ENCODE peak calls at places on chromosomes 4 and X, in six cellular contexts. H, J, V, N, U and W are unnamed samples.

GRCh38 chrX:40015693-40016092 is 82.1 kb downstream of the BCOR start:
- DNase-seq in H (no peak), N (no peak), J (no peak), V (no peak), U (no peak), W (no peak)

GRCh38 chr4:101114936-101115372 is 232.4 kb downstream of the PPP3CA start:
- DNase-seq in H (no peak), J (peak; percentile 56), N (peak; percentile 39), U (no peak), V (no peak), W (no peak)

GRCh38 chr4:123784626-123785025 is 388.0 kb downstream of the SPRY1 start:
- DNase-seq in V (no peak), H (no peak), J (no peak), U (no peak), N (no peak), W (no peak)

GRCh38 chrX:136856527-136856926 is 24.0 kb downstream of the RBMX start:
- DNase-seq in V (peak; percentile 32), U (no peak), H (no peak), J (no peak), N (no peak), W (peak; percentile 40)

GRCh38 chr4:89221175-89221867 is 86.3 kb downstream of the GPRIN3 start:
- DNase-seq in V (no peak), U (no peak), H (no peak), J (no peak), N (no peak), W (no peak)

GRCh38 chrX:13165266-13165665 is 120.8 kb upstream of the FAM9C start:
- DNase-seq in U (no peak), H (no peak), N (no peak), J (peak; percentile 43), V (no peak), W (no peak)

GRCh38 chrX:118510076-118510475 is 14.5 kb downstream of the DOCK11 start:
- DNase-seq in V (no peak), J (no peak), H (no peak), U (no peak), N (no peak), W (no peak)

GRCh38 chrX:3990569-3990968 is 277.1 kb upstream of the PRKX start:
- DNase-seq in J (no peak), U (no peak), N (peak; percentile 3), V (peak; percentile 57), H (no peak), W (no peak)

GRCh38 chr4:22873899-22874298 is 181.2 kb downstream of the GBA3 start:
- DNase-seq in V (no peak), J (no peak), U (no peak), H (no peak), N (no peak), W (no peak)

GRCh38 chr4:185222598-185222997 is 13.2 kb downstream of the SNX25 start:
- DNase-seq in N (no peak), V (no peak), H (no peak), U (no peak), J (peak; percentile 84), W (no peak)

GRCh38 chr4:120071192-120071795 is 4.6 kb upstream of the MAD2L1 start:
- DNase-seq in J (peak; percentile 79), H (peak; percentile 68), V (peak; percentile 78), N (peak; percentile 31), U (peak; percentile 52), W (no peak)

GRCh38 chr4:1601852-1602525 is 82.1 kb downstream of the FAM53A start:
- DNase-seq in N (no peak), H (no peak), U (no peak), J (no peak), V (no peak), W (no peak)

GRCh38 chr4:187304131-187304530 is 580.5 kb upstream of the FAT1 start:
- DNase-seq in N (no peak), H (no peak), U (no peak), V (no peak), J (no peak), W (no peak)

GRCh38 chrX:53087378-53087777 is 5.2 kb downstream of the TSPYL2 start:
- DNase-seq in U (no peak), V (no peak), N (no peak), J (no peak), H (no peak), W (no peak)

GRCh38 chrX:103170216-103170615 is 44.7 kb upstream of the BEX4 start:
- DNase-seq in H (no peak), J (peak; percentile 31), U (no peak), N (no peak), V (no peak), W (no peak)

GRCh38 chrX:101759000-101759399 is 99.3 kb upstream of the ARMCX2 start:
- DNase-seq in J (peak; percentile 49), V (peak; percentile 71), U (no peak), H (peak; percentile 45), N (peak; percentile 52), W (no peak)

GRCh38 chr4:83112239-83112638 is 2.3 kb downstream of the PLAC8 start:
- DNase-seq in H (peak; percentile 54), J (no peak), N (no peak), U (no peak), V (peak; percentile 44), W (peak; percentile 86)

GRCh38 chr4:31054295-31054694 is 334.1 kb downstream of the PCDH7 start:
- DNase-seq in V (no peak), J (no peak), N (no peak), H (no peak), U (no peak), W (no peak)

GRCh38 chr4:123649644-123650356 is 253.2 kb downstream of the SPRY1 start:
- DNase-seq in U (no peak), H (no peak), N (no peak), J (peak; percentile 60), V (no peak), W (no peak)

GRCh38 chr4:106079616-106080015 is 184.3 kb downstream of the NPNT start:
- DNase-seq in H (no peak), U (no peak), J (no peak), N (no peak), V (no peak), W (no peak)

GRCh38 chr4:98519268-98519993 is 139.0 kb downstream of the TSPAN5 start:
- DNase-seq in J (peak; percentile 72), N (no peak), H (no peak), V (peak; percentile 52), U (no peak), W (no peak)

GRCh38 chr4:3255611-3256186 is 6.7 kb downstream of the MSANTD1 start:
- DNase-seq in V (no peak), N (no peak), H (no peak), J (no peak), U (peak; percentile 17), W (no peak)

GRCh38 chr4:120915311-120915710 is 7.2 kb downstream of the PRDM5 start:
- DNase-seq in H (no peak), J (no peak), V (no peak), N (no peak), U (no peak), W (no peak)

GRCh38 chrX:130981836-130982235 is 76.3 kb upstream of the ARHGAP36 start:
- DNase-seq in N (no peak), V (no peak), U (no peak), J (peak; percentile 5), H (no peak), W (no peak)

GRCh38 chr4:164251257-164251656 is 502.7 kb upstream of the SMIM31 start:
- DNase-seq in N (no peak), V (no peak), J (no peak), H (no peak), U (no peak), W (no peak)

GRCh38 chr4:2066011-2066551 is 7.0 kb downstream of the NAT8L start:
- DNase-seq in V (no peak), N (no peak), H (no peak), J (no peak), U (peak; percentile 10), W (no peak)

GRCh38 chr4:1822568-1823544 is 29.8 kb downstream of the FGFR3 start:
- DNase-seq in H (no peak), N (no peak), J (no peak), U (no peak), V (no peak), W (no peak)

DNA sequence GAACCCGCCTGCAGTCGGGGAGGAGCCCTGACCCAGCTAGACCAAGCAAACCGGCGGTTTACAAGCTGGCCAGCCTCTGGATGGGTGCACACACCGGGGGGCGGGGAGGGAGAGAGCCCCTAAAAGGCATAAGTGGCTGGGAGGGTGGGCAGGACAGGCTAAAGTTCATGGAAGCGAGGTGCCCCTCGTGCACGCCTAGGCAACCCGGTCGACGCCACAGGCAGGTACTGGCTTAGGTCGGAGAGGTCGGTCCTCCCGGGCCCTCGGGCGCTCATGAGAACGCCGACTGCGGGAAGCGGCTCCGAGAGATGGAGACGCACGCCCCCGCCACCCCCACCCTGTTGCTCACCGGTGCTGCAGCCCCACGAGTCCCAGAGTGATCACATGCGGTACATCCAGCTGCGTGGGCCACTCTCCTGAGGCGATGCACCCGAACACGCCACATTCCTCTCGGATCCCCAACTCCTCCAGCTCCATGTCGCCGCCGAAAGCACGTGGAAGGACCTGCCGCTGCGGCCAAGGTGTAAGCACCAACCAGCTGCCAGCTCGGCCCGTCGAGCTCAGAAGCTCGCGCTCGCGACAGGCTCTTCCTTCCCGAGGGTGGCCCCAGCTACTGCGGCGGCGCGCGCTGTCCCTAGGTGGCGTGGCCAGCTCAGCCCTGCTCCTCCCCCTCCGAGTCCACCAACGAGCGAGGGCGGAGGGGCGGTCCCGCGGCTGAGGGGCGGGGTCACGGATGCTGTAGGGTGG is at the start of gene PPAT:
- DNase-seq in U (peak; percentile 98), V (peak; percentile 99), N (peak; percentile 99), J (peak; percentile 95), H (peak; percentile 98), W (peak; percentile 94)
- H3K4me3 ChIP-seq in U (peak within 1 kb of the TSS; percentile 84), V (peak within 1 kb of the TSS; percentile 98), N (peak within 1 kb of the TSS; percentile 100), J (peak within 1 kb of the TSS; percentile 87), H (peak within 1 kb of the TSS; percentile 96), W (peak within 1 kb of the TSS; percentile 90)

GRCh38 chr4:7103599-7104365 is 35.9 kb upstream of the GRPEL1 start:
- DNase-seq in J (no peak), H (no peak), N (no peak), V (no peak), U (peak; percentile 81), W (no peak)
- H3K4me3 ChIP-seq in J (peak overlapping the region; percentile 29), H (peak overlapping the region; percentile 19), N (peak overlapping the region; percentile 24), V (peak overlapping the region; percentile 82), U (peak overlapping the region; percentile 47), W (no peak overlapping the region)

GRCh38 chrX:6132970-6133369 is 95.7 kb downstream of the NLGN4X start:
- DNase-seq in N (no peak), J (no peak), H (no peak), V (no peak), U (no peak), W (no peak)

GRCh38 chrX:6129195-6129594 is 99.5 kb downstream of the NLGN4X start:
- DNase-seq in N (no peak), V (peak; percentile 62), U (no peak), H (no peak), J (no peak), W (no peak)

DNA sequence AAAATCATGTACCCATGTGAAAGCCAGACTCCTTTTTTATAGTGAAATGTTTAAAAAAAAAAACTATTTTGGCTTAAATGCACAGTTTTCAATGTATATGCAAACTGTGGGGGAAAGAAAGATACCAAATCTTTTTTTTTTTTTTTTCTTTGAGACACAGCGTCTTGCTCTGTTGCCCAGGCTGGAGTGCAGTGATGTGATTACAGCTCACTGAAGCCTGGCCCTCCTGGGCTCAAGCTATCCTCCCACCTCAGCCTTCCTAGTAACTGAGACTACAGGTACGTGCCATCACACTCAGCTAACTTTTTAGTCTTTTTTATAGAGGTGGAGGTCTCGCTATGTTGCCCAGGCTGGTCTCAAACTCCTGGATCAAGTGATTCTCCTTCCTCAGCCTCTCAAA is 98.9 kb downstream of the NLGN4X start:
- DNase-seq in U (no peak), H (no peak), J (no peak), N (no peak), V (peak; percentile 73), W (no peak)
- H3K4me3 ChIP-seq in U (no peak overlapping the region), H (no peak overlapping the region), J (no peak overlapping the region), N (no peak overlapping the region), V (no peak overlapping the region), W (no peak overlapping the region)

GRCh38 chr4:142925161-142925560 is 79.1 kb upstream of the INPP4B start:
- DNase-seq in U (no peak), J (no peak), N (no peak), H (no peak), V (no peak), W (no peak)
- H3K4me3 ChIP-seq in U (no peak overlapping the region), J (no peak overlapping the region), N (no peak overlapping the region), H (no peak overlapping the region), V (no peak overlapping the region), W (no peak overlapping the region)